ENCODE peak calls at places on chromosomes 2 and 18, in six cellular contexts. One of them, this sample, is unnamed.

GRCh38 chr2:60423066-60423465 is 130.4 kb downstream of the BCL11A start:
- DNase-seq in CD8-positive, alpha-beta T cell: no peak
- DNase-seq in dorsolateral prefrontal cortex: no peak
- DNase-seq in left ventricle myocardium inferior: no peak
- DNase-seq in AG04450: no peak
- DNase-seq in hepatocyte: no peak
- DNase-seq in this sample: no peak

GRCh38 chr2:168849610-168850009 is 40.6 kb downstream of the SPC25 start:
- DNase-seq in CD8-positive, alpha-beta T cell: no peak
- DNase-seq in dorsolateral prefrontal cortex: no peak
- DNase-seq in left ventricle myocardium inferior: peak
- DNase-seq in AG04450: no peak
- DNase-seq in hepatocyte: peak
- DNase-seq in this sample: no peak

GRCh38 chr2:65877331-65877791 is 445.0 kb upstream of the SPRED2 start:
- DNase-seq in CD8-positive, alpha-beta T cell: no peak
- DNase-seq in dorsolateral prefrontal cortex: no peak
- DNase-seq in left ventricle myocardium inferior: no peak
- DNase-seq in AG04450: no peak
- DNase-seq in hepatocyte: no peak
- DNase-seq in this sample: no peak

GRCh38 chr18:21853972-21854563 is 113.5 kb downstream of the MIB1 start:
- DNase-seq in CD8-positive, alpha-beta T cell: no peak
- DNase-seq in dorsolateral prefrontal cortex: no peak
- DNase-seq in left ventricle myocardium inferior: no peak
- DNase-seq in AG04450: no peak
- DNase-seq in hepatocyte: no peak
- DNase-seq in this sample: no peak

GRCh38 chr2:85706604-85707296 is 12.6 kb downstream of the GNLY start:
- DNase-seq in CD8-positive, alpha-beta T cell: no peak
- DNase-seq in dorsolateral prefrontal cortex: no peak
- DNase-seq in left ventricle myocardium inferior: no peak
- DNase-seq in AG04450: no peak
- DNase-seq in hepatocyte: no peak
- DNase-seq in this sample: no peak

GRCh38 chr2:191758420-191759199 is 80.7 kb downstream of the NABP1 start:
- DNase-seq in CD8-positive, alpha-beta T cell: peak
- DNase-seq in dorsolateral prefrontal cortex: no peak
- DNase-seq in left ventricle myocardium inferior: no peak
- DNase-seq in AG04450: no peak
- DNase-seq in hepatocyte: peak
- DNase-seq in this sample: no peak

GRCh38 chr2:235113854-235114253 is 162.0 kb downstream of the SH3BP4 start:
- DNase-seq in CD8-positive, alpha-beta T cell: no peak
- DNase-seq in dorsolateral prefrontal cortex: no peak
- DNase-seq in left ventricle myocardium inferior: no peak
- DNase-seq in AG04450: no peak
- DNase-seq in hepatocyte: no peak
- DNase-seq in this sample: no peak

GRCh38 chr2:219415580-219416232 is 2.5 kb upstream of the DES start:
- DNase-seq in CD8-positive, alpha-beta T cell: no peak
- DNase-seq in dorsolateral prefrontal cortex: no peak
- DNase-seq in left ventricle myocardium inferior: no peak
- DNase-seq in AG04450: no peak
- DNase-seq in hepatocyte: no peak
- DNase-seq in this sample: no peak

GRCh38 chr2:168804214-168804613 is 1.8 kb downstream of the NOSTRIN start:
- DNase-seq in CD8-positive, alpha-beta T cell: no peak
- DNase-seq in dorsolateral prefrontal cortex: no peak
- DNase-seq in left ventricle myocardium inferior: no peak
- DNase-seq in AG04450: no peak
- DNase-seq in hepatocyte: no peak
- DNase-seq in this sample: no peak

GRCh38 chr2:168614291-168615018 is 158.4 kb downstream of the CERS6 start:
- DNase-seq in CD8-positive, alpha-beta T cell: no peak
- DNase-seq in dorsolateral prefrontal cortex: no peak
- DNase-seq in left ventricle myocardium inferior: no peak
- DNase-seq in AG04450: no peak
- DNase-seq in hepatocyte: no peak
- DNase-seq in this sample: no peak

GRCh38 chr2:128395640-128396499 is 77.2 kb upstream of the HS6ST1 start:
- DNase-seq in CD8-positive, alpha-beta T cell: no peak
- DNase-seq in dorsolateral prefrontal cortex: no peak
- DNase-seq in left ventricle myocardium inferior: no peak
- DNase-seq in AG04450: no peak
- DNase-seq in hepatocyte: peak
- DNase-seq in this sample: no peak

GRCh38 chr2:33412920-33413319 is 63.5 kb upstream of the RASGRP3 start:
- DNase-seq in CD8-positive, alpha-beta T cell: no peak
- DNase-seq in dorsolateral prefrontal cortex: no peak
- DNase-seq in left ventricle myocardium inferior: no peak
- DNase-seq in AG04450: no peak
- DNase-seq in hepatocyte: peak
- DNase-seq in this sample: peak

GRCh38 chr2:222703866-222704265 is 32.4 kb downstream of the MOGAT1 start:
- DNase-seq in CD8-positive, alpha-beta T cell: no peak
- DNase-seq in dorsolateral prefrontal cortex: no peak
- DNase-seq in left ventricle myocardium inferior: no peak
- DNase-seq in AG04450: peak
- DNase-seq in hepatocyte: no peak
- DNase-seq in this sample: no peak

GRCh38 chr2:88187927-88188326 is 17.8 kb downstream of the THNSL2 start:
- DNase-seq in CD8-positive, alpha-beta T cell: no peak
- DNase-seq in dorsolateral prefrontal cortex: no peak
- DNase-seq in left ventricle myocardium inferior: no peak
- DNase-seq in AG04450: no peak
- DNase-seq in hepatocyte: no peak
- DNase-seq in this sample: no peak

GRCh38 chr2:108409768-108410167 is 32.0 kb downstream of the SULT1C4 start:
- DNase-seq in CD8-positive, alpha-beta T cell: no peak
- DNase-seq in dorsolateral prefrontal cortex: no peak
- DNase-seq in left ventricle myocardium inferior: no peak
- DNase-seq in AG04450: peak
- DNase-seq in hepatocyte: no peak
- DNase-seq in this sample: no peak

GRCh38 chr2:55587-56448 is 9.5 kb upstream of the FAM110C start:
- DNase-seq in CD8-positive, alpha-beta T cell: no peak
- DNase-seq in dorsolateral prefrontal cortex: no peak
- DNase-seq in left ventricle myocardium inferior: no peak
- DNase-seq in AG04450: no peak
- DNase-seq in hepatocyte: no peak
- DNase-seq in this sample: no peak

GRCh38 chr2:102117488-102117887 is 25.1 kb upstream of the IL1R1 start:
- DNase-seq in CD8-positive, alpha-beta T cell: no peak
- DNase-seq in dorsolateral prefrontal cortex: no peak
- DNase-seq in left ventricle myocardium inferior: no peak
- DNase-seq in AG04450: no peak
- DNase-seq in hepatocyte: no peak
- DNase-seq in this sample: no peak

GRCh38 chr2:120390381-120391055 is 44.6 kb downstream of the INHBB start:
- DNase-seq in CD8-positive, alpha-beta T cell: no peak
- DNase-seq in dorsolateral prefrontal cortex: no peak
- DNase-seq in left ventricle myocardium inferior: no peak
- DNase-seq in AG04450: no peak
- DNase-seq in hepatocyte: no peak
- DNase-seq in this sample: no peak

GRCh38 chr2:84781942-84782716 is 98.8 kb downstream of the TRABD2A start:
- DNase-seq in CD8-positive, alpha-beta T cell: peak
- DNase-seq in dorsolateral prefrontal cortex: no peak
- DNase-seq in left ventricle myocardium inferior: no peak
- DNase-seq in AG04450: no peak
- DNase-seq in hepatocyte: peak
- DNase-seq in this sample: no peak

GRCh38 chr2:85811173-85811849 is 57.5 kb downstream of the ATOH8 start:
- DNase-seq in CD8-positive, alpha-beta T cell: no peak
- DNase-seq in dorsolateral prefrontal cortex: no peak
- DNase-seq in left ventricle myocardium inferior: peak
- DNase-seq in AG04450: no peak
- DNase-seq in hepatocyte: peak
- DNase-seq in this sample: no peak

GRCh38 chr2:106062627-106063026 is 131.5 kb downstream of the UXS1 start:
- DNase-seq in CD8-positive, alpha-beta T cell: no peak
- DNase-seq in dorsolateral prefrontal cortex: no peak
- DNase-seq in left ventricle myocardium inferior: peak
- DNase-seq in AG04450: no peak
- DNase-seq in hepatocyte: no peak
- DNase-seq in this sample: no peak

GRCh38 chr2:216724190-216724589 is 28.8 kb upstream of the IGFBP5 start:
- DNase-seq in CD8-positive, alpha-beta T cell: no peak
- DNase-seq in dorsolateral prefrontal cortex: no peak
- DNase-seq in left ventricle myocardium inferior: no peak
- DNase-seq in AG04450: no peak
- DNase-seq in hepatocyte: no peak
- DNase-seq in this sample: no peak

GRCh38 chr2:179124282-179124681 is 74.3 kb upstream of the CCDC141 start:
- DNase-seq in CD8-positive, alpha-beta T cell: no peak
- DNase-seq in dorsolateral prefrontal cortex: no peak
- DNase-seq in left ventricle myocardium inferior: no peak
- DNase-seq in AG04450: no peak
- DNase-seq in hepatocyte: no peak
- DNase-seq in this sample: no peak
- H3K27ac ChIP-seq in CD8-positive, alpha-beta T cell: no peak
- H3K27ac ChIP-seq in dorsolateral prefrontal cortex: peak
- H3K27ac ChIP-seq in left ventricle myocardium inferior: no peak
- H3K27ac ChIP-seq in AG04450: no peak
- H3K27ac ChIP-seq in hepatocyte: no peak
- H3K27ac ChIP-seq in this sample: no peak

GRCh38 chr18:13615432-13615861 is 110.9 kb downstream of the FAM210A start:
- DNase-seq in CD8-positive, alpha-beta T cell: no peak
- DNase-seq in dorsolateral prefrontal cortex: no peak
- DNase-seq in left ventricle myocardium inferior: no peak
- DNase-seq in AG04450: no peak
- DNase-seq in hepatocyte: no peak
- DNase-seq in this sample: no peak
- H3K27ac ChIP-seq in CD8-positive, alpha-beta T cell: no peak
- H3K27ac ChIP-seq in dorsolateral prefrontal cortex: peak
- H3K27ac ChIP-seq in left ventricle myocardium inferior: peak
- H3K27ac ChIP-seq in AG04450: no peak
- H3K27ac ChIP-seq in hepatocyte: no peak
- H3K27ac ChIP-seq in this sample: peak

DNA sequence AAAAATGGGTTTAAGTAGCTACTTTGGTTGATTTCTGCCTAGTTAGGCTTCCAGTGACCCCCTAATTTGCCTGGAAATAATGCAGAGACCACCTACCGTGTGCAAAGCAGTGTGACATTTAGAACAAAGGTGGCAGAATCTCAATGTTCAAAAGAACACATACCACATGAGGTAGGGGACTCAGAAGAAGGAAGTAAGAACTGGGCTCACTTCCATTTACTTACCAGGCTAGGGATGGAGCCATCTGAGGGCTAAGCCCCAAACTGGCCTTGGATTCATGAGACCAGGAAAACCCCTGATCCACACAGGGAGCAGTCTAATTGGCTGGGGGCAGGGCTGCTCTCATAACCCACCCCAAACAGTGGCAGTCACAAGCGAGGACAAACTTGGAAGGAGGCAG is 190.7 kb downstream of the NCKAP5 start:
- DNase-seq in CD8-positive, alpha-beta T cell: no peak
- DNase-seq in dorsolateral prefrontal cortex: no peak
- DNase-seq in left ventricle myocardium inferior: no peak
- DNase-seq in AG04450: no peak
- DNase-seq in hepatocyte: no peak
- DNase-seq in this sample: no peak
- H3K27ac ChIP-seq in CD8-positive, alpha-beta T cell: no peak
- H3K27ac ChIP-seq in dorsolateral prefrontal cortex: no peak
- H3K27ac ChIP-seq in left ventricle myocardium inferior: no peak
- H3K27ac ChIP-seq in AG04450: no peak
- H3K27ac ChIP-seq in hepatocyte: no peak
- H3K27ac ChIP-seq in this sample: no peak

DNA sequence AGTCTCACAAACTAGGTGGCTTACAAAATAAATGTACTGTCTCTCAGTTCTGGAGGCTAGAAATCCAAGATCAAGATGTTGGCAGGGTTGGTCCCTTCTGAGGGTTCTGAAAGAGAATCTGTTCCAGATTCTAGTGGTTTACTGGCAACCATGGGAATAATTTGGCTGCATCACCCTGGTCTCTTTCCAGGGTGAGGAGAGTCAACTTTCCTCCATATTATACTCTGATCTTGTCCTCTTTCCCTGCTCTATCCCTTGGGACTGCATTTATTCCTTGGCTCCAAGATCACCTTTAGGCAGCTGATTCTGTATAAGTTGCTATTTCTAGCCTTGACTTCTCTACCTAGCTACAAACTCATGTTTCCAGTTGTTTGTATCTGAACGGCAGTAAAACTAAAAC is 35.2 kb downstream of the SLC40A1 start:
- DNase-seq in CD8-positive, alpha-beta T cell: no peak
- DNase-seq in dorsolateral prefrontal cortex: no peak
- DNase-seq in left ventricle myocardium inferior: no peak
- DNase-seq in AG04450: no peak
- DNase-seq in hepatocyte: no peak
- DNase-seq in this sample: no peak
- H3K27ac ChIP-seq in CD8-positive, alpha-beta T cell: no peak
- H3K27ac ChIP-seq in dorsolateral prefrontal cortex: no peak
- H3K27ac ChIP-seq in left ventricle myocardium inferior: peak
- H3K27ac ChIP-seq in AG04450: no peak
- H3K27ac ChIP-seq in hepatocyte: no peak
- H3K27ac ChIP-seq in this sample: no peak

DNA sequence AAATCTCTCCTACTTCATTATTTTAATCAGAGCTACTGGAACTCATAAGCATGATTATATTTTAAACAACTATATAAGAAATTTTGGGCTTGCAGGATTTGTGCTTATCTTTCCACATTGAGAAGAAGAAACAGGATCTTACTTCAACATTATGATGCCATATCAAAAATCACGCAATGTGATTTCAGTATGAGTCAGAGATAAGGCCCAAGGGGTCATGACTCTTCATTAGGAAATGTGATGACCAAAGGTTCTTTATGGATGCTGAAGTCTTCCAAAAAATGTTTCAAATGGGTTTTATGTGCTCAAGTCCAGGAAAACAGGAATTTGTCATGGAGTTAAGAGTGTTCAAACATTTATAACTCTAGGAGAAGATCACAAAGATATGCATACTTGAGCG is 7.8 kb upstream of the SERPINB2 start:
- DNase-seq in CD8-positive, alpha-beta T cell: no peak
- DNase-seq in dorsolateral prefrontal cortex: no peak
- DNase-seq in left ventricle myocardium inferior: no peak
- DNase-seq in AG04450: no peak
- DNase-seq in hepatocyte: no peak
- DNase-seq in this sample: no peak
- H3K27ac ChIP-seq in CD8-positive, alpha-beta T cell: no peak
- H3K27ac ChIP-seq in dorsolateral prefrontal cortex: no peak
- H3K27ac ChIP-seq in left ventricle myocardium inferior: no peak
- H3K27ac ChIP-seq in AG04450: no peak
- H3K27ac ChIP-seq in hepatocyte: no peak
- H3K27ac ChIP-seq in this sample: no peak

DNA sequence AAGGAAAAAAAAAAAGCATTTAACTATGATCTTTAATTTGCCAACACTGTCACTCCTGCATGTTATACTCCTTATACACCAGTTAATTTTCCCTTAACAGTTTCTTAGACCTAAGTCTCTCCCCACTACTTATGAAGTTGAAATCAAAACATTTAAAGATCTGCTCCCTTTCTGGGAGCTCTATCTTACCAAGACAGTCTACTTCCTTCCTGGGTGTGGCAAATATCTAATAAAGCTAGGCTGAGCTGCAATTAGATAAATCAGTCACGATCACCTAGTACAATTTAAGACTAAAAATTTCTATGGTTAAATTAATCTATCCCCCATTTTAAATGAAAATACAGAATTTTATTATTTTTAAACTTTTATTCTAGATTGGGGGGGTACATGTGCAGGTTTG is 33.4 kb downstream of the PUM2 start:
- DNase-seq in CD8-positive, alpha-beta T cell: no peak
- DNase-seq in dorsolateral prefrontal cortex: no peak
- DNase-seq in left ventricle myocardium inferior: no peak
- DNase-seq in AG04450: no peak
- DNase-seq in hepatocyte: no peak
- DNase-seq in this sample: no peak
- H3K27ac ChIP-seq in CD8-positive, alpha-beta T cell: no peak
- H3K27ac ChIP-seq in dorsolateral prefrontal cortex: no peak
- H3K27ac ChIP-seq in left ventricle myocardium inferior: no peak
- H3K27ac ChIP-seq in AG04450: no peak
- H3K27ac ChIP-seq in hepatocyte: no peak
- H3K27ac ChIP-seq in this sample: no peak

This sample was measured in substantia nigra.